ENCODE peak calls at places on chromosome 2, in four cellular contexts. O is HFF-Myc; A is CD8-positive, alpha-beta T cell; H is retinal pigment epithelial cell. Q is an unnamed sample.

GRCh38 chr2:44324971-44325426 is 36.3 kb downstream of the PREPL start:
- DNase-seq in O (peak; percentile 14), A (no peak), H (peak; percentile 27), Q (peak; percentile 67)

GRCh38 chr2:8312861-8313768 is 368.7 kb upstream of the ID2 start:
- DNase-seq in O (no peak), A (no peak), H (peak; percentile 21), Q (peak; percentile 8)

GRCh38 chr2:198214108-198214736 is 409.8 kb downstream of the PLCL1 start:
- DNase-seq in O (no peak), A (no peak), H (no peak), Q (no peak)

GRCh38 chr2:119674711-119675500 is 4.1 kb upstream of the TMEM177 start:
- DNase-seq in O (no peak), A (no peak), H (no peak), Q (no peak)

GRCh38 chr2:172248381-172249173 is 145.9 kb upstream of the DLX2 start:
- DNase-seq in O (no peak), A (no peak), H (no peak), Q (no peak)

GRCh38 chr2:218781691-218782528 is at the start of gene CYP27A1:
- DNase-seq in O (no peak), A (no peak), H (no peak), Q (peak; percentile 22)

GRCh38 chr2:182226807-182227206 is 200.0 kb downstream of the PDE1A start:
- DNase-seq in O (no peak), A (no peak), H (no peak), Q (no peak)

GRCh38 chr2:64287321-64287720 is 143.1 kb upstream of the PELI1 start:
- DNase-seq in O (no peak), A (no peak), H (no peak), Q (no peak)

GRCh38 chr2:165924950-165925349 is 28.6 kb downstream of the TTC21B start:
- DNase-seq in O (no peak), A (no peak), H (no peak), Q (no peak)

GRCh38 chr2:219539926-219540678 is 3.5 kb downstream of the CHPF start:
- DNase-seq in O (no peak), A (no peak), H (no peak), Q (no peak)

GRCh38 chr2:218274586-218274985 is 4.3 kb downstream of the PNKD start:
- DNase-seq in O (no peak), A (no peak), H (no peak), Q (no peak)

GRCh38 chr2:241859436-241860183 is 916 bp upstream of the PDCD1 start:
- DNase-seq in O (no peak), A (peak; percentile 54), H (no peak), Q (no peak)
- H3K4me3 ChIP-seq in O (no peak overlapping the region), A (peak overlapping the region; percentile 24), H (no peak overlapping the region), Q (no peak overlapping the region)

GRCh38 chr2:100726866-100727265 is 93.1 kb upstream of the NPAS2 start:
- DNase-seq in O (no peak), A (no peak), H (no peak), Q (no peak)

GRCh38 chr2:100733344-100734187 is 86.4 kb upstream of the NPAS2 start:
- DNase-seq in O (no peak), A (no peak), H (no peak), Q (peak; percentile 54)

GRCh38 chr2:100736121-100736915 is 83.6 kb upstream of the NPAS2 start:
- DNase-seq in O (no peak), A (no peak), H (no peak), Q (no peak)

GRCh38 chr2:100731535-100731981 is 88.4 kb upstream of the NPAS2 start:
- DNase-seq in O (no peak), A (no peak), H (no peak), Q (peak; percentile 51)

DNA sequence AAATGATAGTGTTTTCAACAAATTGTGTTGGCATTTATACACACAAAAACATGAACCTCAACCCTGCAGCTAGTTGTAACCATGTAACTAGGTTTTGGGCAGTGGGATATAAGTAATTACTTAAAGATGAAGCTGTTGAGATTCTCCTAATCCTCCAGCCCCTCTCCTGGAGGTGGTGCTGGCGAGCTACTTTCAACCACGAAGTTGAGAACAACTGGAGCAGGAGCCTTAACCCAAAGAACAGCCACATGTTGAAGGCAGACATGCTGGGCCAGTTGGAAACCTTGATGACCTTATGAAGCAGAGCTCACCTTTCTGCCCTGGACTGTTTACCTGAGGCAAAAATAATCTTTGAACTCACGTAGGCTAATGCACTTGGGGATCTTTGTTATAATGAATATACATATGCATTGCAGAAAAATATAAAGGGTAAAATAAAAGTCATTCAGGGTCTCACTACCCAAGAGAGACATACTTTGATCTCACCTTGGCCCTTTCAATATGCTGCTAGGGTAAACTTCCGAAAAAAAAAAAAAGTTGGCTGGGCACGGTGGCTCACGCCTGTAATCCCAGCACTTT is 89.6 kb upstream of the NPAS2 start:
- DNase-seq in O (peak; percentile 47), A (peak; percentile 43), H (no peak), Q (peak; percentile 86)
- TF ChIP-seq CTCF in O (peak; percentile 79), A (peak; percentile 35), H (peak; percentile 87), Q (peak; percentile 87)

GRCh38 chr2:130756041-130756720 is 841 bp downstream of the AMER3 start:
- DNase-seq in O (no peak), A (peak; percentile 14), H (no peak), Q (peak; percentile 5)
- H3K4me3 ChIP-seq in O (no peak overlapping the region), A (no peak overlapping the region), H (peak overlapping the region; percentile 39), Q (no peak overlapping the region)

DNA sequence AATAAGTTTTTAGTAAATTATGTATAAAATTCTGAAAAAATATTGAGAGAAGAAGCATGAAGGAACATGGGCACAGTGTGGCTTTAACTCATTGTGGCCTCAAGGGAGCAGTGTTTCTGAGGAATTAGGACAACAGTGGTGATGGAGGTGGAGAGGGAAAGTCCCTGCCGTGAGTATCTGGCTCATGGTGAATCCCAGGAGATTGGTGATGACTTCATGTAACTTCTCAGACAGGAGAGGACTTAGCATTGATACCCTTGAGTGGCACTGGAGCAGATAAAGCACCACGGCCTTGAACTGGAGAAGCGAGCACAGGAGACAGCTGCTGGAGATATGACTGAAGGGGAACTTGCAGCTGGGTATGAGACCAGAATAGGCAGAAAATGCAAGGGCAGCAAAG is 35.0 kb upstream of the LRP1B start:
- DNase-seq in O (peak; percentile 19), A (no peak), H (no peak), Q (peak; percentile 65)
- TF ChIP-seq CTCF in O (peak; percentile 45), A (no peak), H (peak; percentile 67), Q (peak; percentile 65)

GRCh38 chr2:231396058-231396821 is 730 bp downstream of the B3GNT7 start:
- DNase-seq in O (no peak), A (no peak), H (no peak), Q (no peak)

GRCh38 chr2:231394201-231395141 is 1.0 kb upstream of the B3GNT7 start:
- DNase-seq in O (no peak), A (no peak), H (no peak), Q (no peak)

GRCh38 chr2:231397011-231397927 is 1.8 kb downstream of the B3GNT7 start:
- DNase-seq in O (no peak), A (no peak), H (no peak), Q (no peak)

GRCh38 chr2:231393149-231394131 is 2.1 kb upstream of the B3GNT7 start:
- DNase-seq in O (no peak), A (peak; percentile 29), H (no peak), Q (no peak)

GRCh38 chr2:231395188-231396057 is at the start of gene B3GNT7:
- DNase-seq in O (no peak), A (no peak), H (no peak), Q (no peak)
- H3K4me3 ChIP-seq in O (no peak within 1 kb of the TSS), A (no peak within 1 kb of the TSS), H (peak within 1 kb of the TSS; percentile 39), Q (peak within 1 kb of the TSS; percentile 23)

DNA sequence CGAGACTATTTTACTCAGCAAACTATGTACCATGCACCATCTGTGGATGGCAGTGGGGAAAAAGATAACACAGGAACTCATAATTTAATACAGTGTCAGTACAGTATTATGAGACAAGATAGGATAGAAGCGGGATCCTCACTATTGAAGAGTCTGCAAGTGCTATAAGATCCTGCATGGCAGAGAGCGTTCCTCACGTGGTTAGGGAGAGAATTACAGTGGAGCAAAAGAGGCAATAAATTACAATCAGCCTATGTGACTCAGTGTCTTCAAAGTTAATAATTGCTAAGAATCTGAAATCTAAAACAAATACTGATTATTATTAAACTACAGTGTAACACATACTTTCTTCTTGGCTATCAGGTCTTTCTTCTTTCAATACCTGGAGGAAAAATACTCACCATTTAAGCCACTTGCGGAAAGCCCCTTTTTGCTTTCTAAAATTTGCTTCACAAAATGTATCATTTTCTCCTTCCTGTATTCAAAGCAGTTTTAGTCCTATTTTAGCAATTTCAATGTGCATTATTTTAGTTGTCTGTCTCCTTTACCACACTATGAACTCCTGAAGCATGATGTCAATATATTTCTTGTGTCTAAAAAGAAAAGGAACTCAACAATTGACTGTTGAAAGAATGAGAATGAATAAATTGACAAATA is 342.9 kb downstream of the SPAG16 start:
- DNase-seq in O (no peak), A (no peak), H (no peak), Q (no peak)
- TF ChIP-seq CTCF in O (no peak), A (no peak), H (no peak), Q (no peak)

DNA sequence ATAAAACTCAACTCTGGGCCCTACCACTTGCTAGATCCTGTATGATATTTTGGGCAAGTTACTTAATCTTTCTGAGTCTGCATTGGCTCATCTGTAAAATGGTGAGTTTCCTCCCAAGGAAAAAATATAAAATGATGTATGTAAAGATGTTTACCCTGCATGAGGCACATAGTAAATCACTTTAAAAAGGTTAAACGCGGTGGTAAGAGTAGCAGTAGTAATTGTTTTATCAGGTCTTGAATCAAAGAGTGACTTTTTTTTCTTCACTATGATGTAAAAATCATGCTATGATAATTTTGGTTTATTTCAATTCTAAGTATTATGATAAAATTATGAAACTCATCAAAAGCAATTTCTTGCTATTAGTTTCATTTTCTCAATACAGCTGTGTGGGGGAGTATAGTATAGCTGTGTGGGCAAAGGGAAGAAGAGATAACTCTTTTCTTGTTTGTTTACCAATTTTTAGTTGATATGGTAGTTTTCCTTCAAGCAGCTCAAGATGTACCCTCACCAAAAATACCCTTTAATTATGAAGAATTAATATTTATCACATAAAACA is 10.7 kb downstream of the ARHGAP15 start:
- DNase-seq in O (no peak), A (no peak), H (no peak), Q (no peak)
- H3K4me3 ChIP-seq in O (no peak overlapping the region), A (no peak overlapping the region), H (no peak overlapping the region), Q (no peak overlapping the region)

GRCh38 chr2:185738679-185739472 is at the start of gene FSIP2:
- DNase-seq in O (peak; percentile 9), A (peak; percentile 4), H (peak; percentile 39), Q (peak; percentile 74)
- TF ChIP-seq CTCF in O (peak; percentile 78), A (no peak), H (peak; percentile 89), Q (peak; percentile 83)